ENCODE peak calls at places on chromosomes 16 and 17, in nine cellular contexts. H is choroid plexus epithelial cell, B is IMR-90, J is fibroblast of pulmonary artery, M is neural progenitor cell, P is cardiac fibroblast, V is HFFc6, T is left lung, C is foreskin fibroblast. A is an unnamed sample.

GRCh38 chr16:648071-648785 is 937 bp upstream of the WDR90 start:
- DNase-seq in H (peak), B (no peak), J (peak), M (peak), P (peak), V (no peak), T (no peak), C (no peak), A (no peak)

GRCh38 chr16:22098538-22099255 is 6.4 kb downstream of the VWA3A start:
- DNase-seq in H (peak), B (peak), J (peak), M (peak), P (peak), V (peak), T (no peak), C (peak), A (no peak)

GRCh38 chr17:72510454-72511016 is 389.7 kb downstream of the SOX9 start:
- DNase-seq in H (peak), B (peak), J (no peak), M (no peak), P (no peak), V (no peak), T (no peak), C (no peak), A (no peak)

GRCh38 chr17:38996660-38997337 is 29.6 kb upstream of the FBXO47 start:
- DNase-seq in H (no peak), B (no peak), J (no peak), M (no peak), P (peak), V (peak), T (no peak), C (no peak), A (no peak)

GRCh38 chr16:69328854-69329316 is 1.5 kb downstream of the PDF start:
- DNase-seq in H (peak), B (peak), J (peak), M (no peak), P (peak), V (no peak), T (no peak), C (no peak), A (no peak)

GRCh38 chr16:72876981-72877373 is 171.0 kb downstream of the ZFHX3 start:
- DNase-seq in H (peak), B (no peak), J (peak), M (no peak), P (peak), V (no peak), T (no peak), C (peak), A (no peak)

GRCh38 chr16:64051826-64052225 is 1070.0 kb downstream of the CDH11 start:
- DNase-seq in H (peak), B (no peak), J (peak), M (peak), P (peak), V (peak), T (no peak), C (no peak), A (no peak)

GRCh38 chr16:705748-706188 is at the start of gene FBXL16:
- DNase-seq in H (no peak), B (no peak), J (no peak), M (peak), P (no peak), V (no peak), T (no peak), C (no peak), A (no peak)

GRCh38 chr17:40251576-40251975 is 32.5 kb downstream of the WIPF2 start:
- DNase-seq in H (peak), B (peak), J (peak), M (no peak), P (peak), V (peak), T (no peak), C (peak), A (no peak)

GRCh38 chr17:1180958-1181768 is 1.4 kb upstream of the ABR start:
- DNase-seq in H (no peak), B (no peak), J (no peak), M (peak), P (no peak), V (no peak), T (no peak), C (no peak), A (no peak)

GRCh38 chr16:84712138-84712671 is 12.4 kb downstream of the USP10 start:
- DNase-seq in H (no peak), B (no peak), J (no peak), M (no peak), P (no peak), V (no peak), T (no peak), C (no peak), A (no peak)

GRCh38 chr16:6193718-6194117 is 1096.1 kb upstream of the EEF2KMT start:
- DNase-seq in H (peak), B (no peak), J (peak), M (peak), P (peak), V (no peak), T (no peak), C (no peak), A (no peak)

GRCh38 chr17:77407321-77408277 is 266.8 kb downstream of the SEC14L1 start:
- DNase-seq in H (no peak), B (no peak), J (no peak), M (no peak), P (no peak), V (no peak), T (no peak), C (no peak), A (no peak)

GRCh38 chr17:17104036-17104435 is 61.8 kb downstream of the MPRIP start:
- DNase-seq in H (no peak), B (no peak), J (no peak), M (no peak), P (no peak), V (no peak), T (no peak), C (no peak), A (no peak)

GRCh38 chr17:72466199-72466598 is 345.4 kb downstream of the SOX9 start:
- DNase-seq in H (peak), B (peak), J (peak), M (no peak), P (peak), V (peak), T (no peak), C (peak), A (no peak)

GRCh38 chr17:76940293-76940692 is 72.1 kb downstream of the MGAT5B start:
- DNase-seq in H (no peak), B (no peak), J (no peak), M (no peak), P (no peak), V (no peak), T (no peak), C (no peak), A (no peak)

GRCh38 chr17:77373298-77374169 is 232.8 kb downstream of the SEC14L1 start:
- DNase-seq in H (peak), B (no peak), J (no peak), M (peak), P (no peak), V (peak), T (no peak), C (no peak), A (peak)

GRCh38 chr16:53803998-53804397 is 100.0 kb downstream of the FTO start:
- DNase-seq in H (no peak), B (no peak), J (no peak), M (no peak), P (no peak), V (no peak), T (no peak), C (no peak), A (no peak)

GRCh38 chr16:85005278-85006069 is 5.9 kb downstream of the ZDHHC7 start:
- DNase-seq in H (peak), B (peak), J (no peak), M (no peak), P (peak), V (peak), T (no peak), C (no peak), A (no peak)

GRCh38 chr16:50152807-50153647 is at the start of gene TENT4B:
- DNase-seq in H (peak), B (peak), J (peak), M (peak), P (peak), V (peak), T (peak), C (peak), A (peak)

GRCh38 chr17:39462644-39463375 is 1.5 kb downstream of the CDK12 start:
- DNase-seq in H (peak), B (peak), J (no peak), M (peak), P (peak), V (no peak), T (peak), C (no peak), A (no peak)

DNA sequence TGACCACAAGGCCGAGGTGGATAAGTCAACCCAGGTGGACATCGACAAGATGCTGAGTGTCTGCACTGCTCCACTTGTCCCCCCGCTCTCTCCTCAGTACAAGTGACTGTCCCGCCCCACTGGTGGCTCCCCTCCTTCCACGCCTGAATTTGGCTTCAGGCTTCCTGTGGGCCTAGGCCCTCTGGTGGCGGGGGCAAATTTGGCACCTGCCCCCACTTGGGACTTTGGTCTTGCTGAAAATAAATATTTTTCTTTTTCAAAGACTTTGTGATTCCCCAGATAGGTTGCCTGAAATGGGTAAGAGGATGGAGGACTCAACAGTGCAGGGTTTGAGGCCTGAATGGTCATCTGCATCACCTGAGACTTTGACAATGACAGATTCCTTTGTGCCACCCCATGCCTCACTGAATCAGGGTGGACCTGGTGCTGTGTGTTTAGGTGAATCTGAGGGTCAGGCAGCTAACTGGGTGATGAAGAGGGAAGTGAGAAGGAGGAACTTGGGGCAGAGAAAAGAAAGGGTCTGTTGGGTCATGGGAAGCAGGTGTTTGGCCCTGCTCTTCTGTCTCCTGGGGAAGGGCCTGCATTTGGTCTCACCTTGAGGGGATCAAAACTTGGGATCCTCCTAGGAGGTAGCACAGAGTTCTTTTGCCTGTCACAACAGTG is 2.0 kb downstream of the C16orf86 start:
- DNase-seq in H (no peak), B (no peak), J (no peak), M (no peak), P (no peak), V (no peak), T (no peak), C (no peak), A (no peak)
- TF ChIP-seq CTCF in H (peak), B (no peak), J (peak), M (peak), P (peak), V (peak), T (no peak), C (peak), A (no peak)

GRCh38 chr16:75112281-75113045 is 4.1 kb downstream of the LDHD start:
- DNase-seq in H (no peak), B (no peak), J (no peak), M (no peak), P (no peak), V (no peak), T (no peak), C (no peak), A (no peak)

GRCh38 chr16:75110637-75111513 is 5.7 kb downstream of the LDHD start:
- DNase-seq in H (peak), B (peak), J (peak), M (peak), P (peak), V (peak), T (peak), C (peak), A (peak)

GRCh38 chr16:75113046-75113491 is 3.5 kb downstream of the LDHD start:
- DNase-seq in H (no peak), B (no peak), J (no peak), M (no peak), P (no peak), V (no peak), T (no peak), C (no peak), A (no peak)

GRCh38 chr16:75109732-75110243 is 6.8 kb downstream of the LDHD start:
- DNase-seq in H (no peak), B (no peak), J (no peak), M (no peak), P (no peak), V (no peak), T (no peak), C (no peak), A (peak)

DNA sequence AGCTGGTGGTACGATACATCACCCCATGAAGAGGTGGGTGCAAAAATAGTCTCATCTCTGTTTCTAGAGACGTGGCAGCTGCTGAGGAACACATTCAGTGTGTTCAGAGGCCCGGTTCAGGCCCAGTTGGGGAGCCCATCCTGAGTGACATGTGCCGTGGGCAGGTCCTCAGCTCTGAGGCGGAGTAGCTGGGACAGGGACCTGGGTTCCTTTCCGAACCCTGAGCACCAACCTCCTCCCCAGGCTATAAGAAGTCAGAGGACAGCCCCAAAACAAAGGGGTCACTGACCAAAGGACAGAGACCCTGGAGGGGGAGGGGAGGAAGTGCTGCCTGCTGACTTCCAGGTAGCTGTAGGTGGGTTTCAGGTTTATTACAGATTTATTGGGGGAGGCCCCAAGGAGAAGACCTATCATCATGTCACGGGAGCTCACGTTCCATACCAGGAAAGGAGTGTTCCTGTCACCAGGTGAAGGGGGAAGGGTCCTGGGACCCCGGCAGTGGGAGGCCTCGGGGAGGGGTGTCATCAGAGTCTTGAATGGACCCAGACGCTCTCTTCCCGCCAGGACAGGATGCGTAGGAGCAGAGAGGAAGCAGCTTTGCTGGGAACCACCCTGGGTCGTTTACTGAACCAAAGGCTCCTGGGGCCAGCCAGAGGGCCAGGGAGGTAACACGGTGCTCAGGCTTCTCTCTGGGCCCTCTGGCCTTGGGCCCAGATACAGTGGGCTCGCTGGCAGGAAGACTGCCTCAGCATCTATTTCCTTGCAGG is 4.9 kb downstream of the LDHD start:
- DNase-seq in H (no peak), B (no peak), J (peak), M (no peak), P (no peak), V (no peak), T (peak), C (no peak), A (no peak)
- TF ChIP-seq CTCF in H (no peak), B (no peak), J (no peak), M (no peak), P (no peak), V (peak), T (peak), C (no peak), A (peak)

GRCh38 chr16:74700206-74701040 is at the start of gene MLKL:
- DNase-seq in H (peak), B (peak), J (peak), M (peak), P (peak), V (peak), T (peak), C (peak), A (peak)
- TF ChIP-seq CTCF in H (peak), B (no peak), J (no peak), M (peak), P (no peak), V (peak), T (no peak), C (no peak), A (no peak)

GRCh38 chr17:36697907-36698526 is 96.6 kb downstream of the MRM1 start:
- DNase-seq in H (peak), B (peak), J (peak), M (peak), P (no peak), V (no peak), T (no peak), C (no peak), A (no peak)

GRCh38 chr17:36707904-36708303 is 106.5 kb downstream of the MRM1 start:
- DNase-seq in H (no peak), B (no peak), J (no peak), M (no peak), P (no peak), V (no peak), T (no peak), C (no peak), A (no peak)

GRCh38 chr17:36705651-36706436 is 104.5 kb downstream of the MRM1 start:
- DNase-seq in H (peak), B (peak), J (peak), M (peak), P (peak), V (peak), T (no peak), C (no peak), A (no peak)

GRCh38 chr17:36706437-36706731 is 105.0 kb downstream of the MRM1 start:
- DNase-seq in H (no peak), B (no peak), J (no peak), M (no peak), P (no peak), V (no peak), T (no peak), C (no peak), A (no peak)

DNA sequence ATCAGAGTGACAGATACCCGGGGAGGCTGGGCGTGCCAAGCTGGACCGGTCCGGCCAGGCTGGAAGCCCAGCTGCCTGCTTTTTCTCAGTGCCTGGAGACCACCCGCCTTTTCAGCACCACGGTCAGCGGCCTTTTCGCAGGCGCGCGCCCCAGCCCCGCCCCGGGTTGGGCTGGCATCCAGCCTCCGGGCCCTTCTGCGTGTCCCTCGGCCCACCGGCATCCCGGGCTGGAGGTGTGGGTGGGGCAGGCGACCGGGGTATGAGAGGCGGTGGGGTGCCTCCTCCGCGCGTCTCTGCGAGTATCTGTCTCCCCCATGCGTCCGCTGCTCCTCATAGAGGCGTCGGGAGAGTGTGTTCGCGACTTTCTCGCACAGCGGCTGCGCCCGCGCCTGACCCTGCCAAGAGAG is 102.5 kb downstream of the MRM1 start:
- DNase-seq in H (peak), B (peak), J (peak), M (peak), P (peak), V (no peak), T (peak), C (no peak), A (peak)
- TF ChIP-seq CTCF in H (no peak), B (no peak), J (no peak), M (peak), P (no peak), V (no peak), T (no peak), C (no peak), A (no peak)

DNA sequence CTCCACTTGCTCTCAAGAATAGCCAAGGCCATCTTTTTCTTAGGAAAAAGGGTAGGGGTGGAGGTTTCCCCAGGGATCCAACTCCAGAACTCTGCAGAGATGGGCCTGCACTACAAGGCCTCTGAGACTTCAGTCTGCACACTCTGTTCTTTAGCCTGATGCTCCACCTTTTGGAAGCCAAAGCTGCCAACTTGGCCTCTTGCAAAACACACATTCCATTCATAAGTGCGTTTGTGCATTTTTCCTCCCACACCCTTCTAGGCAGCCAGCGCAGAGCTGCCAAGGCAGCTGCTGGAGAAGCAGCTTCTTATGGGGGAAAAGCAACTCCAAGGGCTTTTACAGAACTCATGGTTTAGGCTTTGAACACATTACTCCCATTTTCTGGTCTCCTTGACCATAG is 45.3 kb downstream of the REXO5 start:
- DNase-seq in H (peak), B (peak), J (peak), M (no peak), P (peak), V (peak), T (peak), C (peak), A (peak)
- TF ChIP-seq CTCF in H (no peak), B (no peak), J (no peak), M (no peak), P (no peak), V (peak), T (no peak), C (no peak), A (no peak)

DNA sequence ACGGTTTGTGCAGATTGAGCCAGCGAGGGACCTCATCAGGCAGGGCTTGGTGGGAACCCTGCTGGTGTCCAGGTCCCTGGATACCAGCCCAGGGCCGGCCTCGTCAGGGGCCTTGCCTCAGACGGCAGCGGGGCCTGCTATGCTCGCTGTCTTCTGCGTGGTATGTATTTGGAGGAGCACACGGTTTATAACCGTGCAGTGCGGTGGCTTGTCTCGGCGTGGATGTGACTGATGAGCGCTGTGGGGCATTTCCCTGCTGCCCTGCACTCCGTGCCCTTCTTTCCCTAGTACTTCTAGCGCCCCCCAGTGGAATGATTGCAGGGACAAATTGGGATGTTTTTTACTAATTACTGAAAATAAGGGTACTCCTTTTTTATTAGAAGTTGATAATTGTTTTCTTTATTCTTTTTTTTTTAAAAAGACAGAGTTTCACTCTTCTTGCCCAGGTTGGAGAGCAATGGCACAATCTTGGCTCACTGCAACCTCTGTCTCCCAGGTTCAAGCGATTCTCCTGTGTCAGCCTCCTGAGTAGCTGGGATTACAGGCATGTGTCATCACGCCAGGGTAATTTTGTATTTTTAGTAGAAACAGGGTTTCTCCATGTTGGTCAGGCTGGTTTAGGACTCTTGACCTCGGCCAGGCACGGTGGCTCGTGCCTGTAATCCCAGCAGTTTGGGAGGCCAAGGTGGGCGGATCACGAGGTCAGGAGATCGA is 15.3 kb downstream of the TBCD start:
- DNase-seq in H (peak), B (peak), J (peak), M (peak), P (peak), V (no peak), T (no peak), C (peak), A (no peak)
- TF ChIP-seq CTCF in H (peak), B (peak), J (peak), M (peak), P (peak), V (peak), T (peak), C (peak), A (peak)